ENCODE peak calls at places on chromosomes 16 and 17, in seven cellular contexts. F is AG04449; Z is NT2/D1; Q is effector memory CD4-positive, alpha-beta T cell; P is activated CD4-positive, CD25-positive, alpha-beta regulatory T cell; K is H54; U is NCI-H1092 treated with DMSO at 0.1 percent for 48 hours. J is an unnamed sample.
A peak's percentile ranks its signal among the peaks of the same experiment; 100 is the strongest.

GRCh38 chr17:15999974-16000827 is 577 bp downstream of the TTC19 start:
- DNase-seq in F (no peak), Z (no peak), Q (no peak), P (no peak), K (peak; percentile 31), U (peak; percentile 32), J (no peak)

GRCh38 chr17:42200702-42201101 is 6.4 kb upstream of the GHDC start:
- DNase-seq in F (no peak), Z (no peak), Q (no peak), P (no peak), K (no peak), U (no peak), J (no peak)

GRCh38 chr16:85394511-85395206 is 218.5 kb upstream of the GSE1 start:
- DNase-seq in F (no peak), Z (no peak), Q (no peak), P (no peak), K (no peak), U (no peak), J (no peak)

GRCh38 chr17:76356803-76357456 is 3.2 kb upstream of the PRPSAP1 start:
- DNase-seq in F (no peak), Z (no peak), Q (no peak), P (no peak), K (no peak), U (no peak), J (no peak)

GRCh38 chr16:71726491-71727319 is 2.2 kb upstream of the PHLPP2 start:
- DNase-seq in F (no peak), Z (no peak), Q (no peak), P (no peak), K (no peak), U (no peak), J (no peak)

GRCh38 chr16:89357460-89357859 is 132.9 kb downstream of the ANKRD11 start:
- DNase-seq in F (no peak), Z (no peak), Q (no peak), P (no peak), K (no peak), U (no peak), J (no peak)

GRCh38 chr17:81561494-81561885 is 9.3 kb upstream of the FAAP100 start:
- DNase-seq in F (no peak), Z (no peak), Q (no peak), P (no peak), K (no peak), U (no peak), J (no peak)

GRCh38 chr17:7394452-7395191 is at the start of gene PLSCR3:
- DNase-seq in F (no peak), Z (peak; percentile 67), Q (peak; percentile 61), P (peak; percentile 74), K (peak; percentile 93), U (peak; percentile 60), J (peak; percentile 56)

GRCh38 chr17:78774456-78774855 is 7.6 kb downstream of the CYTH1 start:
- DNase-seq in F (no peak), Z (no peak), Q (no peak), P (no peak), K (no peak), U (no peak), J (no peak)

GRCh38 chr17:1643999-1644492 is 1.5 kb downstream of the SCARF1 start:
- DNase-seq in F (no peak), Z (no peak), Q (no peak), P (no peak), K (no peak), U (no peak), J (no peak)

GRCh38 chr17:42155614-42156045 is 841 bp upstream of the RAB5C start:
- DNase-seq in F (no peak), Z (no peak), Q (no peak), P (no peak), K (no peak), U (no peak), J (no peak)

GRCh38 chr17:39591958-39592954 is 15.5 kb downstream of the NEUROD2 start:
- DNase-seq in F (no peak), Z (peak; percentile 64), Q (no peak), P (no peak), K (no peak), U (peak; percentile 58), J (no peak)

GRCh38 chr17:60491771-60492170 is 34.3 kb downstream of the APPBP2 start:
- DNase-seq in F (no peak), Z (no peak), Q (no peak), P (no peak), K (no peak), U (no peak), J (no peak)

GRCh38 chr16:85948870-85949269 is 49.9 kb downstream of the IRF8 start:
- DNase-seq in F (no peak), Z (no peak), Q (no peak), P (no peak), K (no peak), U (no peak), J (no peak)

GRCh38 chr17:561118-561517 is 153.5 kb downstream of the VPS53 start:
- DNase-seq in F (no peak), Z (no peak), Q (no peak), P (no peak), K (peak; percentile 44), U (no peak), J (no peak)

GRCh38 chr17:38885728-38886642 is 16.1 kb downstream of the LASP1 start:
- DNase-seq in F (no peak), Z (no peak), Q (no peak), P (no peak), K (no peak), U (no peak), J (no peak)

GRCh38 chr16:3850544-3850899 is 30.0 kb downstream of the CREBBP start:
- DNase-seq in F (no peak), Z (no peak), Q (no peak), P (no peak), K (no peak), U (no peak), J (no peak)

GRCh38 chr17:73342057-73342522 is 30.3 kb upstream of the CDC42EP4 start:
- DNase-seq in F (peak; percentile 58), Z (peak; percentile 78), Q (no peak), P (no peak), K (peak; percentile 92), U (peak; percentile 85), J (peak; percentile 93)

GRCh38 chr16:79754081-79754872 is 153.7 kb upstream of the MAF start:
- DNase-seq in F (no peak), Z (no peak), Q (no peak), P (no peak), K (no peak), U (no peak), J (no peak)

GRCh38 chr17:437545-437944 is 84.9 kb upstream of the RPH3AL start:
- DNase-seq in F (no peak), Z (no peak), Q (no peak), P (no peak), K (no peak), U (no peak), J (no peak)

GRCh38 chr17:14926526-14927122 is 338.5 kb downstream of the PMP22 start:
- DNase-seq in F (no peak), Z (peak; percentile 54), Q (peak; percentile 2), P (peak; percentile 15), K (peak; percentile 21), U (peak; percentile 16), J (no peak)

GRCh38 chr16:76287466-76287865 is 10.3 kb downstream of the CNTNAP4 start:
- DNase-seq in F (no peak), Z (no peak), Q (no peak), P (no peak), K (no peak), U (no peak), J (no peak)